ENCODE peak calls at places on chromosomes 7 and 10, in four cellular contexts. B is neural progenitor cell, Q is hepatocyte, F is mammary epithelial cell. A is an unnamed sample. For H3K4me1, the result is how much of the 10 kb centered on the place peaks cover.

GRCh38 chr7:28686418-28686800 is 271.7 kb downstream of the TRIL start:
- DNase-seq in Q (peak), B (peak), F (peak), A (no peak)

GRCh38 chr7:41148521-41148951 is 554.4 kb downstream of the INHBA start:
- DNase-seq in F (peak), B (no peak), Q (no peak), A (no peak)

GRCh38 chr7:85776691-85777363 is 590.0 kb upstream of the SEMA3D start:
- DNase-seq in Q (no peak), F (no peak), B (no peak), A (no peak)

GRCh38 chr10:133608855-133609254 is 17.7 kb downstream of the FRG2B start:
- DNase-seq in F (peak), Q (no peak), B (no peak), A (no peak)

GRCh38 chr7:151459726-151460473 is 20.0 kb upstream of the CRYGN start:
- DNase-seq in F (peak), Q (peak), B (peak), A (no peak)

GRCh38 chr10:133373104-133373624 is at the start of gene ECHS1:
- DNase-seq in F (peak), Q (peak), B (peak), A (peak)

GRCh38 chr7:75971961-75972763 is 22.2 kb downstream of the TMEM120A start:
- DNase-seq in Q (no peak), B (peak), F (no peak), A (no peak)

GRCh38 chr10:123607386-123607785 is 58.8 kb upstream of the GPR26 start:
- DNase-seq in Q (no peak), F (no peak), B (peak), A (no peak)

GRCh38 chr7:22842383-22842903 is 19.8 kb upstream of the TOMM7 start:
- DNase-seq in F (no peak), B (no peak), Q (no peak), A (no peak)

GRCh38 chr10:102631525-102632393 is 12.5 kb upstream of the TRIM8 start:
- DNase-seq in Q (no peak), F (no peak), B (no peak), A (no peak)

GRCh38 chr10:102627446-102628293 is 16.6 kb upstream of the TRIM8 start:
- DNase-seq in B (peak), Q (peak), F (peak), A (no peak)

GRCh38 chr10:102630663-102631062 is 13.6 kb upstream of the TRIM8 start:
- DNase-seq in B (no peak), F (no peak), Q (peak), A (no peak)

GRCh38 chr10:102628451-102628911 is 15.8 kb upstream of the TRIM8 start:
- DNase-seq in Q (peak), F (peak), B (no peak), A (no peak)

GRCh38 chr10:102629661-102630614 is 14.3 kb upstream of the TRIM8 start:
- DNase-seq in B (peak), Q (peak), F (peak), A (no peak)
- H3K4me1 ChIP-seq in B (half or more), Q (half or more), F (half or more), A (under half)

DNA sequence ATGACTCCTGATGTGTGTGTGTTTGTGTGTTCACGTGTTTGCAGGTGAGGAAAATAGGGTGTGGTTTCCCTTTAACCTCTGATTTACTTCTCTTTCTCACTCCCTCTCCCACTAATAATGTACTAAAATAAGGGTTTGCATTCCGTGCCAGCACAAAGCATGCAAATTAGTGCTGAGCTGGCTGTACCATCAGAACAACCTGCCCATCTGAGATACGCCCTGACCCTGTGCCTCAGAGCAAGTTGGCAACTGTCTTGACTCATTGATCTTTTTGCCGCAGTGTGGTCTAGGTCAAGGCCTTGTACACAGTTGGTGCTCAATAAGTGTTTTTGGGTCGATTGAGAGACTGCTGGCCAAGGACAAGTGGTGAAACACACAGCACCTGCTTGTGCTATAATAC is 64.5 kb upstream of the DOCK1 start:
- DNase-seq in F (no peak), Q (no peak), B (no peak), A (no peak)
- TF ChIP-seq EZH2 in F (no peak), Q (no peak), B (no peak), A (no peak)

DNA sequence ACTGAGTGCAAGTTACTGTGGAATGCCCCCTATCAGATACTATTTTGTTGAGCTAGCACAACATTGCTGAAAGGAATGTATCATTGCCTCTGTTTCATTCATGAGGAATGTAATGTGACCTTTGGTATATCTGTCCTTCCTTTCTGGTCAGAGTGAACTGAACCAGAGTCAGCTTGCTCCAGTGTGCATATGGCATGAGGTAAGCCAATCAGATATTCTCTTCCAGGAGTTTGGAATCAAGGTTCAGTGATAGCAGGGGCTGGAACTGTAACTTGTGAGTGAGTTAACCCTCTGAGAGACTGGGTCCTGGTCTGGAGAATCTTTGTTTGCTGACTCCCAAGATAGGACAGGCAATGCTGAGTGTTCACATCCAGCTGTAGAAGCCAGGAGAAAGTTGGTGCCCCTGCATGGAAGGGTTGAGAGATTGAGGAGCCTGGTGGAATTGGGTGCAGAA is 45.3 kb upstream of the OSBPL3 start:
- DNase-seq in Q (peak), B (no peak), F (peak), A (no peak)
- H3K4me1 ChIP-seq in Q (under half), B (under half), F (under half), A (under half)

DNA sequence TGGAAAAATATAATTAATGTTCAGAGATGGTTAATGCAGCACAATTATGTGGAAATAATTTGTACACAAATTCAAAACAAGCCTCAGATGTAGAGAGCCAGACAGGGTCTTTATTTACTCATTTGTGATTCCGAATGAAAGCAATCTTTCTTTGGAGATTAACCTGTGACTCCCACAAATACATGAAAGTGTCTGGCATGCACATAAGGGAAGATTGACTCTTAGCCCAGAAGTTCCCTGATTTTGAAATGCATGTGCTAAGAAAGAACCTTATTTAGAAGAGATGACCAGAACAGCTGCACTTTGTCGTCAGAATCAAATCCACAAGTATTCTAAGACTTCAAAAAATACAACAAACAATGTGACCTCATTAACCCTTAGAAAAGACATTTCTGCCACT is 45.1 kb downstream of the RNLS start:
- DNase-seq in B (no peak), Q (no peak), F (peak), A (no peak)
- TF ChIP-seq EZH2 in B (no peak), Q (no peak), F (no peak), A (no peak)

GRCh38 chr7:45874408-45875131 is 1.7 kb upstream of the CCDC201 start:
- DNase-seq in Q (no peak), B (no peak), F (peak), A (no peak)
- H3K4me1 ChIP-seq in Q (under half), B (under half), F (under half), A (under half)

GRCh38 chr7:20220824-20221547 is 3.8 kb upstream of the MACC1 start:
- DNase-seq in Q (no peak), B (no peak), F (peak), A (no peak)

GRCh38 chr7:20219062-20219445 is 1.9 kb upstream of the MACC1 start:
- DNase-seq in B (no peak), Q (no peak), F (no peak), A (no peak)

GRCh38 chr7:20222219-20222828 is 5.1 kb upstream of the MACC1 start:
- DNase-seq in F (no peak), Q (no peak), B (no peak), A (no peak)

GRCh38 chr7:20219446-20220292 is 2.5 kb upstream of the MACC1 start:
- DNase-seq in Q (peak), B (no peak), F (peak), A (no peak)

DNA sequence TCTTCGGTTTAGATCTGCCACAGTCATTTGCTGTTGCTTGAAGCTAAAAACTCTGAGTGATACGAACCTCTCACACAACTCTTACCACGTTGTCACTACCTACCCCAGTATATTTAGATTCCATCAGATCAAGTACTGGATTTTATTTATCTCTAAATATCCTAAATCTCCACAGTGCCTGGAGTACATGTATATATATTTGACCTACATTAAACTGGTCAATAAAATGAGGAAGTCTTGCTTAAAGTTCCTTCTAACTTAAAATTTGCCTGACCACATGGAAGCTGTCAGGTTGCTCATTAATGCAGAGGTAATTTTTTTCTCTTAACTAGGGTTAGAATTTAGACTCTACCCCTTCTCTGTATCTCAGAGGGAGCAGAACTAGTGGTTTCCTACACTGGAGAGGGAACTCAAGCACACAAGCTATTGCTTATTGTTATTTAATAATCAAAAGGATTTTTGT is 3.1 kb upstream of the MACC1 start:
- DNase-seq in Q (no peak), B (no peak), F (no peak), A (no peak)
- TF ChIP-seq EZH2 in Q (no peak), B (no peak), F (no peak), A (no peak)

DNA sequence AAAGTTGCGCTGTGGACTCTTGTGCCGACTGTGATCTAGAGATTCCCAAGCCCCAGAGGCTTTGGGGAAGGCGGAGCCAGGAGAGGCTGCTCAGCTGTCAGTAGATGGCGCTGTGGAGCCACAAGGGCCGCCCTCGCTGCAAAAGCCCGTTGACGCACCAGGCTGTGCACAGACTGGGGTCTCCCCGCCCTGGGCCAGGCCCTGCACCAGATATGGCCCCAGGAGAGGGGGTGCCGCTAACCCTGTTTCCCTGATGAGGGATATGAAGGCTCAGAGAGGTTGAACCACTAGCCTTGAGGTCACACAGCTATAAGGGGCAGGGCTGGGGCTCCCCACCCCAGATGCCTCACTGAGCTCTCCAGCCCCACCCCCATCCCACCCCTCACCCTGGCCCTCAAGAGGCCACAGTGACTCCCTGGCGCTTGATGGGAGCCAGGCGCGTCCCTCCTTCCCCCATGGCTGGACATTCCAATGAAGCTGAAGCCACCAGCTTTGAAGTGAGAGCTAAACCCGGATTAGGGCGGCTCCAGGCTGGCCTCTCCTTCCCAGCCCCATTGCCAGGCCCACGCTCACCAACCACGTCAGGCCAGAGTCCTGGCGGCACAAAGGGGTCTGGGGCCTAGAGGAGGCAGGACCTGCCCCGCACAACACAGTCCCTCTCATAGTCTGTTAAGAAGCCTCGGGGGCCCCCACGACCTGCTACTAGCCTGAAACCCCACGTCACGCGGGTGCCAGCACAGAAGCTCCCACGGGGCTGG is 26.4 kb downstream of the MYL10 start:
- DNase-seq in Q (peak), F (peak), B (peak), A (peak)
- H3K4me1 ChIP-seq in Q (under half), F (under half), B (under half), A (under half)

A was measured in DND-41.